ENCODE peak calls at places on chromosomes 12 and 14, in four cellular contexts. R, S, L and U are unnamed samples.

GRCh38 chr12:41537522-41537921 is 349.4 kb downstream of the PDZRN4 start:
- DNase-seq in S (no peak), L (no peak), R (no peak), U (no peak)

GRCh38 chr14:49019467-49020100 is 566.6 kb downstream of the RPS29 start:
- DNase-seq in L (no peak), R (no peak), S (no peak), U (no peak)

GRCh38 chr12:5442251-5443006 is 10.5 kb downstream of the NTF3 start:
- DNase-seq in L (no peak), R (peak; percentile 49), S (no peak), U (no peak)

GRCh38 chr12:131454418-131455217 is 256.3 kb upstream of the SFSWAP start:
- DNase-seq in L (no peak), R (no peak), S (peak; percentile 27), U (peak; percentile 57)

GRCh38 chr12:47194501-47194900 is 114.7 kb upstream of the AMIGO2 start:
- DNase-seq in L (no peak), R (no peak), S (no peak), U (no peak)

GRCh38 chr12:68332726-68333630 is 816 bp upstream of the MDM1 start:
- DNase-seq in R (no peak), S (no peak), L (no peak), U (no peak)

GRCh38 chr12:51848843-51849735 is 571 bp upstream of the FIGNL2 start:
- DNase-seq in R (peak; percentile 20), S (no peak), L (no peak), U (no peak)

GRCh38 chr12:124536613-124537012 is 30.8 kb downstream of the NCOR2 start:
- DNase-seq in L (no peak), S (no peak), R (no peak), U (no peak)

GRCh38 chr12:46148706-46149463 is 120.0 kb downstream of the SLC38A1 start:
- DNase-seq in R (no peak), L (no peak), S (no peak), U (no peak)

GRCh38 chr12:27178251-27178650 is 65.8 kb upstream of the STK38L start:
- DNase-seq in S (no peak), R (no peak), L (no peak), U (no peak)

GRCh38 chr14:24237463-24237955 is 4.8 kb downstream of the GMPR2 start:
- DNase-seq in S (no peak), L (no peak), R (no peak), U (no peak)
- TF ChIP-seq POLR2AphosphoS5 in S (no peak), L (no peak), R (no peak), U (no peak)

GRCh38 chr14:34257505-34257904 is 204.5 kb downstream of the SPTSSA start:
- DNase-seq in S (no peak), R (no peak), L (no peak), U (no peak)

GRCh38 chr14:34266344-34266743 is 195.7 kb downstream of the SPTSSA start:
- DNase-seq in R (no peak), L (no peak), S (no peak), U (no peak)

GRCh38 chr14:34258318-34258717 is 203.7 kb downstream of the SPTSSA start:
- DNase-seq in R (no peak), S (no peak), L (no peak), U (no peak)

DNA sequence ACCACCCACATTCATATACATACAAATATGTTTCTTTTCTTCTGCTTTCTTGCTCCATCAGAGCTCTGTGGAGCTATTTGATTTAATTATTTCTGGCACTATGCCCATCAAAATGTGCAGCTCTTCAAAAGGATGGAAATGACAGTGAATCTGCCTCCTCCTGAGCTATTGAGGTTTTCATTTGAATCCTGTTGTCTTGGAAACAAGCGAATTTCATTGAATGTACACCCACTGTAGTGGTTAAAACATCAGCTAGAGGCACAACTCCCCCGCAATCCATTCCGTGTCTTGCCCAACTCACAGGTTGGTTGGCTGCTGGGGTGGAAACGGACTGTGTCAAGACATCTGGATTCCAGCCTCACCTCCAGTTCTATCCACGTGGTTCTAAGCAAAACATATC is 199.5 kb downstream of the SPTSSA start:
- DNase-seq in R (no peak), S (no peak), L (no peak), U (no peak)
- TF ChIP-seq POLR2AphosphoS5 in R (no peak), S (no peak), L (no peak), U (no peak)

GRCh38 chr12:95116341-95116740 is 42.9 kb upstream of the NR2C1 start:
- DNase-seq in L (no peak), S (no peak), R (no peak), U (no peak)

GRCh38 chr12:95115641-95116040 is 42.2 kb upstream of the NR2C1 start:
- DNase-seq in S (no peak), L (no peak), R (no peak), U (no peak)

GRCh38 chr12:95118138-95118787 is 44.8 kb upstream of the NR2C1 start:
- DNase-seq in S (no peak), L (no peak), R (peak; percentile 95), U (no peak)

GRCh38 chr12:95116773-95117172 is 43.4 kb upstream of the NR2C1 start:
- DNase-seq in L (peak; percentile 16), S (no peak), R (no peak), U (peak; percentile 10)

GRCh38 chr12:95117178-95117599 is 43.8 kb upstream of the NR2C1 start:
- DNase-seq in S (peak; percentile 74), L (peak; percentile 38), R (peak; percentile 85), U (peak; percentile 12)
- TF ChIP-seq POLR2AphosphoS5 in S (no peak), L (no peak), R (no peak), U (no peak)

DNA sequence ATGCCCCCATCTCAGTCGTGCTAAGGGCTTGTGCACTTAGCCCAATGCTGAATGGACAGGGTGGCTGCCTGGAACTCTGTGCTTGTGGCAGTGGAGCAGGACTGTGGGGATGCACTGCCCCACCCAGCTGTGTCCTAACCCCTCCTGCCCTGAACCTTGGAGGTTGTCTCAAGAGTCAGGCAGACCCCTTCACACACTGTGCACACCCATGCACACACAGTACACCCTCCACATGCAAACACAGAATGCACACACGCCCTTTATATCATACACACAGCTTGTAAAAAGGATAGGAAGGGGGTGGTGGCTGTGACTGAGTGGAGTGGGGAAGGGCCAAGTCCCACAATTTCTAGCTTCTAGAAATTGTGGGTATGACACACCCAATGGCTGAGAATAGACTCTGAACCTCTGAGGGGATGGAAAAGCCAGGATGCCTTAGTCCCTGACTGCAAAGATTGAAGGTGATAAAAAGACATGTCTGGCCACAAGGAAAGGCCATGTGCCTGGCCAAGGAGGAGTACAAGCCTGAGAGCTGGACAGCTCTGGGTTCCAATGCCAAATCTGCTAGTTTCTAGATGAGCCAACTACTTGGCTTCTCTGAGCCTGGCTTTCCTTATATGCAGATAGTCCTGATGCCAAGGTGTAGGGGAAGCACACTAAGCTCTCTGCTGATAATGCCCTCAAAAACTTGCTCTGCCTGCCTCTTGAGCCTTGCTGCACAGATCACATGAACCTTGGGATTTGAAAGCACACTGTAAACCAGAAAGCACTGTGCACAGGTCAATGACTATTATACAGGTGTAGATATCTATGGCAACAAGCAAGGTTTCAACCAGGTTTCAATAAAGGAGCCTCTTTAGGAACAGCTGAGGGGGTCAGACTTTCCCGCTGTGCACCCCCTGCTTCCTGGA is 8.4 kb downstream of the KRT8 start:
- DNase-seq in L (no peak), S (no peak), R (no peak), U (no peak)
- TF ChIP-seq POLR2AphosphoS5 in L (no peak), S (peak; percentile 9), R (no peak), U (no peak)

GRCh38 chr14:82052778-82053177 is 519.1 kb upstream of the SEL1L start:
- DNase-seq in R (no peak), S (no peak), L (no peak), U (no peak)
- TF ChIP-seq POLR2AphosphoS5 in R (no peak), S (no peak), L (no peak), U (no peak)

GRCh38 chr12:94100990-94101901 is 47.1 kb upstream of the PLXNC1 start:
- DNase-seq in S (peak; percentile 77), R (peak; percentile 51), L (no peak), U (peak; percentile 61)
- TF ChIP-seq POLR2AphosphoS5 in S (no peak), R (no peak), L (no peak), U (no peak)

GRCh38 chr12:93563807-93564538 is 8.5 kb upstream of the SOCS2 start:
- DNase-seq in S (peak; percentile 80), L (no peak), R (no peak), U (no peak)
- TF ChIP-seq POLR2AphosphoS5 in S (peak; percentile 78), L (no peak), R (no peak), U (no peak)

GRCh38 chr14:50943261-50943942 is 881 bp downstream of the PYGL start:
- DNase-seq in L (no peak), S (peak; percentile 32), R (peak; percentile 33), U (no peak)
- TF ChIP-seq POLR2AphosphoS5 in L (no peak), S (no peak), R (no peak), U (no peak)

GRCh38 chr12:4283512-4284255 is 10.1 kb downstream of the CCND2 start:
- DNase-seq in R (no peak), S (no peak), L (no peak), U (no peak)
- TF ChIP-seq POLR2AphosphoS5 in R (no peak), S (no peak), L (no peak), U (no peak)